ENCODE peak calls at places on chromosomes 12 and 14, in six cellular contexts. F, G, M, C, B and K are unnamed samples.

GRCh38 chr12:22615963-22616501 is 8.9 kb upstream of the ETNK1 start:
- DNase-seq in G (no peak), C (no peak), M (no peak), F (no peak), B (peak), K (no peak)

GRCh38 chr12:115338566-115339294 is 654.8 kb upstream of the TBX3 start:
- DNase-seq in M (no peak), G (no peak), B (peak), C (no peak), F (no peak), K (no peak)

GRCh38 chr12:106107566-106107965 is 31.2 kb downstream of the NUAK1 start:
- DNase-seq in M (no peak), C (peak), F (no peak), G (no peak), B (peak), K (no peak)

GRCh38 chr14:32473476-32473875 is 144.4 kb downstream of the AKAP6 start:
- DNase-seq in C (peak), B (peak), G (no peak), M (no peak), F (no peak), K (no peak)

GRCh38 chr14:68544150-68544892 is 248.5 kb downstream of the ZFP36L1 start:
- DNase-seq in B (peak), M (no peak), G (no peak), C (peak), F (peak), K (no peak)

GRCh38 chr12:2003676-2004112 is 563 bp downstream of the DCP1B start:
- DNase-seq in G (no peak), M (no peak), C (no peak), B (peak), F (no peak), K (no peak)

GRCh38 chr12:5887758-5888157 is 57.3 kb downstream of the ANO2 start:
- DNase-seq in C (no peak), F (no peak), M (no peak), G (no peak), B (no peak), K (no peak)

GRCh38 chr12:94954029-94954685 is 49.3 kb downstream of the NDUFA12 start:
- DNase-seq in F (peak), B (peak), M (no peak), G (no peak), C (peak), K (no peak)

GRCh38 chr14:75254381-75254821 is 24.2 kb upstream of the FOS start:
- DNase-seq in B (peak), G (no peak), C (no peak), F (no peak), M (no peak), K (no peak)

GRCh38 chr12:115897718-115898117 is 379.8 kb downstream of the MED13L start:
- DNase-seq in G (no peak), C (no peak), B (no peak), F (no peak), M (no peak), K (no peak)

GRCh38 chr12:89384050-89384749 is 31.9 kb upstream of the DUSP6 start:
- DNase-seq in B (peak), G (no peak), F (peak), C (peak), M (no peak), K (peak)

GRCh38 chr12:89499857-89500256 is 24.7 kb downstream of the GALNT4 start:
- DNase-seq in G (no peak), M (no peak), F (no peak), B (no peak), C (no peak), K (no peak)

GRCh38 chr14:30225171-30225570 is 297.5 kb upstream of the PRKD1 start:
- DNase-seq in G (no peak), F (no peak), M (no peak), C (peak), B (no peak), K (no peak)

GRCh38 chr12:96402061-96402460 is 1.8 kb upstream of the CDK17 start:
- DNase-seq in M (no peak), C (no peak), B (no peak), G (no peak), F (no peak), K (no peak)

GRCh38 chr12:124277394-124278222 is 17.3 kb upstream of the RFLNA start:
- DNase-seq in G (no peak), B (no peak), M (no peak), C (no peak), F (no peak), K (no peak)

GRCh38 chr14:99755629-99756603 is 37.3 kb upstream of the EML1 start:
- DNase-seq in M (no peak), C (peak), F (peak), B (no peak), G (no peak), K (no peak)